ENCODE peak calls at places on chromosomes 5 and 9, in five cellular contexts. U, J, I, R and P are unnamed samples.

GRCh38 chr9:129567842-129568559 is 52.9 kb downstream of the C9orf50 start:
- DNase-seq in I (no peak), R (no peak), U (peak), J (peak), P (peak)

GRCh38 chr9:104977580-104977979 is 49.6 kb upstream of the ABCA1 start:
- DNase-seq in U (no peak), J (no peak), R (no peak), I (no peak), P (no peak)

GRCh38 chr9:124358617-124359016 is 56.6 kb downstream of the PSMB7 start:
- DNase-seq in R (no peak), J (no peak), I (no peak), U (no peak), P (no peak)

GRCh38 chr5:76477061-76477460 is 74.0 kb downstream of the IQGAP2 start:
- DNase-seq in I (no peak), J (no peak), U (no peak), R (no peak), P (no peak)

GRCh38 chr5:958701-959571 is 49.7 kb upstream of the NKD2 start:
- DNase-seq in I (no peak), J (peak), R (peak), U (peak), P (peak)

GRCh38 chr9:128702445-128702948 is at the start of gene PKN3:
- DNase-seq in R (peak), J (peak), I (peak), U (peak), P (peak)

GRCh38 chr5:134007581-134008256 is 2.9 kb upstream of the VDAC1 start:
- DNase-seq in I (no peak), J (peak), U (no peak), R (no peak), P (no peak)

GRCh38 chr9:98654247-98654646 is 54.5 kb downstream of the GABBR2 start:
- DNase-seq in I (no peak), J (no peak), R (no peak), U (no peak), P (no peak)

GRCh38 chr9:70683841-70684240 is 269.4 kb upstream of the KLF9 start:
- DNase-seq in U (no peak), R (no peak), I (no peak), J (no peak), P (no peak)

GRCh38 chr5:9335754-9336495 is 209.9 kb downstream of the SEMA5A start:
- DNase-seq in U (no peak), J (no peak), R (no peak), I (no peak), P (no peak)

GRCh38 chr9:6007770-6008168 is 7.7 kb downstream of the RANBP6 start:
- DNase-seq in J (peak), R (peak), I (peak), U (peak), P (peak)

GRCh38 chr5:54469655-54470054 is 14.2 kb downstream of the HSPB3 start:
- DNase-seq in U (no peak), J (no peak), R (no peak), I (no peak), P (no peak)

GRCh38 chr9:114770991-114771390 is 34.8 kb downstream of the TNFSF15 start:
- DNase-seq in U (no peak), I (no peak), R (no peak), J (no peak), P (no peak)

GRCh38 chr5:43854697-43855292 is 251.8 kb downstream of the NNT start:
- DNase-seq in J (no peak), R (no peak), U (no peak), I (no peak), P (no peak)

GRCh38 chr5:172902497-172903472 is 56.4 kb upstream of the RPL26L1 start:
- DNase-seq in I (no peak), R (peak), U (peak), J (peak), P (peak)

GRCh38 chr9:8514760-8515159 is 715.2 kb upstream of the DMAC1 start:
- DNase-seq in J (no peak), U (no peak), R (no peak), I (no peak), P (no peak)

GRCh38 chr5:171975262-171975876 is 31.1 kb downstream of the FBXW11 start:
- DNase-seq in I (no peak), U (no peak), R (no peak), J (peak), P (no peak)

GRCh38 chr5:107501965-107502691 is 168.6 kb downstream of the EFNA5 start:
- DNase-seq in U (no peak), I (no peak), J (no peak), R (no peak), P (no peak)